ENCODE peak calls at places on chromosomes 13 and 19, in seven cellular contexts. H, Z, A, O, J, S and F are unnamed samples.

GRCh38 chr13:23645851-23646250 is 75.6 kb downstream of the TNFRSF19 start:
- DNase-seq in O (no peak), H (no peak), S (no peak), Z (no peak), A (no peak), J (no peak), F (no peak)

GRCh38 chr13:112453207-112453829 is 77.2 kb downstream of the SPACA7 start:
- DNase-seq in Z (no peak), J (no peak), S (no peak), O (no peak), H (no peak), A (no peak), F (no peak)

GRCh38 chr19:44303305-44303704 is 1.5 kb downstream of the ZNF235 start:
- DNase-seq in A (no peak), H (no peak), J (no peak), S (no peak), Z (no peak), O (no peak), F (no peak)

GRCh38 chr19:2191456-2191931 is 27.8 kb downstream of the DOT1L start:
- DNase-seq in J (no peak), H (no peak), Z (no peak), O (no peak), S (no peak), A (no peak), F (no peak)

GRCh38 chr19:7526093-7526929 is 3.9 kb downstream of the MCOLN1 start:
- DNase-seq in A (no peak), O (no peak), H (no peak), J (no peak), Z (no peak), S (no peak), F (no peak)

GRCh38 chr13:77521595-77522367 is 13.7 kb upstream of the SCEL start:
- DNase-seq in H (no peak), A (no peak), O (no peak), S (peak; percentile 77), J (no peak), Z (no peak), F (no peak)

GRCh38 chr19:29658221-29658991 is 6.9 kb upstream of the PLEKHF1 start:
- DNase-seq in J (no peak), O (no peak), A (no peak), S (peak; percentile 55), Z (no peak), H (no peak), F (no peak)

GRCh38 chr13:49388256-49388655 is 55.6 kb downstream of the CAB39L start:
- DNase-seq in A (no peak), H (no peak), S (no peak), O (no peak), J (no peak), Z (no peak), F (no peak)

GRCh38 chr13:98184796-98185195 is 7.7 kb upstream of the RNF113B start:
- DNase-seq in A (no peak), S (no peak), H (no peak), Z (no peak), O (no peak), J (no peak), F (no peak)

GRCh38 chr19:17209126-17210036 is 5.8 kb upstream of the USE1 start:
- DNase-seq in A (no peak), S (peak; percentile 59), Z (no peak), H (no peak), J (peak; percentile 33), O (no peak), F (no peak)

GRCh38 chr13:58960909-58961308 is 1202.8 kb downstream of the DIAPH3 start:
- DNase-seq in A (no peak), H (no peak), S (no peak), J (no peak), Z (no peak), O (no peak), F (no peak)

GRCh38 chr13:86870388-86870966 is 800.7 kb upstream of the SLITRK5 start:
- DNase-seq in J (no peak), Z (no peak), A (no peak), S (peak; percentile 17), O (no peak), H (no peak), F (no peak)

GRCh38 chr13:86986448-86986847 is 684.7 kb upstream of the SLITRK5 start:
- DNase-seq in A (no peak), O (peak; percentile 3), S (no peak), H (no peak), Z (no peak), J (no peak), F (no peak)